ENCODE peak calls at places on chromosomes 5 and 9, in four cellular contexts. D is HEK293T; E is T47D; O is CD8-positive, alpha-beta memory T cell. T is an unnamed sample.
A peak's percentile ranks its signal among the peaks of the same experiment; 100 is the strongest.

GRCh38 chr9:89463986-89464901 is 33.7 kb downstream of the SEMA4D start:
- DNase-seq in D (no peak), O (peak; percentile 92), E (no peak), T (no peak)

GRCh38 chr5:4007001-4007400 is 411.4 kb downstream of the IRX1 start:
- DNase-seq in O (no peak), D (no peak), E (no peak), T (no peak)

GRCh38 chr9:99832558-99832864 is 10.8 kb downstream of the NR4A3 start:
- DNase-seq in O (no peak), D (no peak), E (no peak), T (no peak)

GRCh38 chr9:104256031-104256709 is 162.1 kb downstream of the SMC2 start:
- DNase-seq in O (no peak), D (no peak), E (no peak), T (no peak)

GRCh38 chr5:79503794-79504495 is 10.0 kb downstream of the HOMER1 start:
- DNase-seq in D (no peak), O (no peak), E (no peak), T (no peak)

GRCh38 chr5:138464018-138464387 is 1.3 kb upstream of the EGR1 start:
- DNase-seq in E (peak; percentile 92), O (peak; percentile 96), D (peak; percentile 92), T (peak; percentile 96)

GRCh38 chr9:20981486-20981885 is 50.0 kb downstream of the HACD4 start:
- DNase-seq in D (no peak), E (no peak), O (no peak), T (peak; percentile 41)

GRCh38 chr5:109239501-109239900 is 170.3 kb downstream of the PJA2 start:
- DNase-seq in E (no peak), D (no peak), O (no peak), T (no peak)

GRCh38 chr9:73219985-73220626 is 68.4 kb downstream of the ANXA1 start:
- DNase-seq in D (no peak), O (no peak), E (no peak), T (no peak)

GRCh38 chr5:110639307-110639902 is 87.1 kb downstream of the TMEM232 start:
- DNase-seq in E (no peak), O (no peak), D (no peak), T (no peak)

GRCh38 chr9:77999231-77999631 is 32.4 kb downstream of the GNAQ start:
- DNase-seq in D (no peak), E (no peak), O (no peak), T (no peak)

T was measured in mesothelial cell of epicardium.